ENCODE peak calls at places on chromosomes 12 and 14, in six cellular contexts. R is HEK293T, L is fibroblast of pulmonary artery, K is NCI-H345, U is hippocampal formation, A is cardiac septum. V is an unnamed sample.

GRCh38 chr12:106386836-106387555 is 29.4 kb downstream of the POLR3B start:
- DNase-seq in R (no peak), L (peak; percentile 22), K (no peak), U (no peak), A (no peak), V (no peak)

GRCh38 chr14:76011959-76012802 is 26.6 kb downstream of the IFT43 start:
- DNase-seq in R (no peak), L (peak; percentile 12), K (no peak), U (no peak), A (no peak), V (no peak)

GRCh38 chr12:41189395-41190251 is 1.5 kb downstream of the PDZRN4 start:
- DNase-seq in R (peak; percentile 15), L (no peak), K (peak; percentile 30), U (peak; percentile 29), A (no peak), V (no peak)

GRCh38 chr12:51905507-51906438 is 1.5 kb upstream of the ACVRL1 start:
- DNase-seq in R (no peak), L (peak; percentile 85), K (no peak), U (no peak), A (no peak), V (no peak)

GRCh38 chr14:93094121-93094918 is 21.4 kb downstream of the ITPK1 start:
- DNase-seq in R (no peak), L (no peak), K (no peak), U (no peak), A (no peak), V (no peak)

GRCh38 chr12:62533755-62534107 is 67.1 kb downstream of the MON2 start:
- DNase-seq in R (no peak), L (no peak), K (no peak), U (no peak), A (no peak), V (no peak)

GRCh38 chr14:37623552-37623951 is 28.1 kb downstream of the TTC6 start:
- DNase-seq in R (no peak), L (peak; percentile 64), K (peak; percentile 64), U (no peak), A (no peak), V (no peak)

GRCh38 chr14:47539065-47539464 is 136.3 kb downstream of the MDGA2 start:
- DNase-seq in R (peak; percentile 15), L (peak; percentile 1), K (peak; percentile 1), U (no peak), A (no peak), V (no peak)

GRCh38 chr14:50012644-50013043 is 103.7 kb downstream of the VCPKMT start:
- DNase-seq in R (no peak), L (no peak), K (no peak), U (no peak), A (no peak), V (no peak)

GRCh38 chr14:99728231-99728920 is 44.3 kb downstream of the CYP46A1 start:
- DNase-seq in R (no peak), L (no peak), K (no peak), U (no peak), A (peak; percentile 68), V (no peak)

GRCh38 chr14:37573355-37573754 is 21.7 kb downstream of the FOXA1 start:
- DNase-seq in R (no peak), L (no peak), K (no peak), U (no peak), A (no peak), V (no peak)

GRCh38 chr12:94704452-94704871 is 54.1 kb upstream of the TMCC3 start:
- DNase-seq in R (no peak), L (peak; percentile 77), K (peak; percentile 44), U (no peak), A (no peak), V (peak; percentile 22)